ENCODE peak calls at places on chromosomes 11 and 22, in ten cellular contexts. One of them, this sample, is unnamed. For H3K4me1, the result is how much of the 10 kb centered on the place peaks cover.

GRCh38 chr22:22959147-22959827 is 71.7 kb downstream of the IGLL5 start:
- DNase-seq in aorta: peak
- DNase-seq in gastrocnemius medialis: peak
- DNase-seq in pancreas: peak
- DNase-seq in lung: peak
- DNase-seq in right atrium auricular region: peak
- DNase-seq in fibroblast of lung: peak
- DNase-seq in tibial artery: peak
- DNase-seq in PC-3: peak
- DNase-seq in GM23248: peak
- DNase-seq in this sample: peak

GRCh38 chr11:116219171-116219635 is 553.6 kb downstream of the BUD13 start:
- DNase-seq in aorta: no peak
- DNase-seq in gastrocnemius medialis: peak
- DNase-seq in pancreas: no peak
- DNase-seq in lung: no peak
- DNase-seq in right atrium auricular region: no peak
- DNase-seq in fibroblast of lung: peak
- DNase-seq in tibial artery: no peak
- DNase-seq in PC-3: no peak
- DNase-seq in GM23248: no peak
- DNase-seq in this sample: peak

GRCh38 chr22:20569059-20570058 is 61.9 kb downstream of the MED15 start:
- DNase-seq in aorta: peak
- DNase-seq in gastrocnemius medialis: peak
- DNase-seq in pancreas: peak
- DNase-seq in lung: peak
- DNase-seq in right atrium auricular region: peak
- DNase-seq in fibroblast of lung: peak
- DNase-seq in tibial artery: peak
- DNase-seq in PC-3: peak
- DNase-seq in GM23248: peak
- DNase-seq in this sample: peak

GRCh38 chr11:80104196-80104595 is 663.4 kb upstream of the TENM4 start:
- DNase-seq in aorta: no peak
- DNase-seq in gastrocnemius medialis: no peak
- DNase-seq in pancreas: no peak
- DNase-seq in lung: no peak
- DNase-seq in right atrium auricular region: no peak
- DNase-seq in fibroblast of lung: no peak
- DNase-seq in tibial artery: no peak
- DNase-seq in PC-3: no peak
- DNase-seq in GM23248: peak
- DNase-seq in this sample: no peak

GRCh38 chr22:37345863-37346514 is 63.7 kb downstream of the CYTH4 start:
- DNase-seq in aorta: no peak
- DNase-seq in gastrocnemius medialis: no peak
- DNase-seq in pancreas: no peak
- DNase-seq in lung: no peak
- DNase-seq in right atrium auricular region: no peak
- DNase-seq in fibroblast of lung: peak
- DNase-seq in tibial artery: no peak
- DNase-seq in PC-3: peak
- DNase-seq in GM23248: peak
- DNase-seq in this sample: no peak

GRCh38 chr22:28930357-28931007 is 47.1 kb downstream of the ZNRF3 start:
- DNase-seq in aorta: peak
- DNase-seq in gastrocnemius medialis: no peak
- DNase-seq in pancreas: no peak
- DNase-seq in lung: no peak
- DNase-seq in right atrium auricular region: no peak
- DNase-seq in fibroblast of lung: peak
- DNase-seq in tibial artery: no peak
- DNase-seq in PC-3: no peak
- DNase-seq in GM23248: no peak
- DNase-seq in this sample: peak

GRCh38 chr11:64834723-64835615 is 9.5 kb downstream of the CDC42BPG start:
- DNase-seq in aorta: no peak
- DNase-seq in gastrocnemius medialis: no peak
- DNase-seq in pancreas: peak
- DNase-seq in lung: peak
- DNase-seq in right atrium auricular region: no peak
- DNase-seq in fibroblast of lung: peak
- DNase-seq in tibial artery: no peak
- DNase-seq in PC-3: peak
- DNase-seq in GM23248: peak
- DNase-seq in this sample: no peak

GRCh38 chr22:49849161-49850020 is 4.3 kb upstream of the ZBED4 start:
- DNase-seq in aorta: peak
- DNase-seq in gastrocnemius medialis: no peak
- DNase-seq in pancreas: no peak
- DNase-seq in lung: no peak
- DNase-seq in right atrium auricular region: no peak
- DNase-seq in fibroblast of lung: no peak
- DNase-seq in tibial artery: no peak
- DNase-seq in PC-3: no peak
- DNase-seq in GM23248: no peak
- DNase-seq in this sample: no peak

GRCh38 chr11:59901306-59901705 is 22.7 kb downstream of the OOSP3 start:
- DNase-seq in aorta: no peak
- DNase-seq in gastrocnemius medialis: no peak
- DNase-seq in pancreas: no peak
- DNase-seq in lung: no peak
- DNase-seq in right atrium auricular region: no peak
- DNase-seq in fibroblast of lung: peak
- DNase-seq in tibial artery: no peak
- DNase-seq in PC-3: peak
- DNase-seq in GM23248: peak
- DNase-seq in this sample: no peak

GRCh38 chr22:45064313-45065268 is 54.8 kb upstream of the PHF21B start:
- DNase-seq in aorta: no peak
- DNase-seq in gastrocnemius medialis: no peak
- DNase-seq in pancreas: no peak
- DNase-seq in lung: no peak
- DNase-seq in right atrium auricular region: no peak
- DNase-seq in fibroblast of lung: peak
- DNase-seq in tibial artery: no peak
- DNase-seq in PC-3: peak
- DNase-seq in GM23248: peak
- DNase-seq in this sample: no peak

GRCh38 chr22:36235585-36235984 is 3.7 kb downstream of the APOL2 start:
- DNase-seq in aorta: no peak
- DNase-seq in gastrocnemius medialis: no peak
- DNase-seq in pancreas: no peak
- DNase-seq in lung: no peak
- DNase-seq in right atrium auricular region: no peak
- DNase-seq in fibroblast of lung: no peak
- DNase-seq in tibial artery: no peak
- DNase-seq in PC-3: no peak
- DNase-seq in GM23248: no peak
- DNase-seq in this sample: no peak
- H3K4me1 ChIP-seq in aorta: under half
- H3K4me1 ChIP-seq in gastrocnemius medialis: under half
- H3K4me1 ChIP-seq in pancreas: under half
- H3K4me1 ChIP-seq in lung: under half
- H3K4me1 ChIP-seq in right atrium auricular region: half or more
- H3K4me1 ChIP-seq in fibroblast of lung: under half
- H3K4me1 ChIP-seq in tibial artery: under half
- H3K4me1 ChIP-seq in PC-3: under half
- H3K4me1 ChIP-seq in GM23248: under half
- H3K4me1 ChIP-seq in this sample: under half

DNA sequence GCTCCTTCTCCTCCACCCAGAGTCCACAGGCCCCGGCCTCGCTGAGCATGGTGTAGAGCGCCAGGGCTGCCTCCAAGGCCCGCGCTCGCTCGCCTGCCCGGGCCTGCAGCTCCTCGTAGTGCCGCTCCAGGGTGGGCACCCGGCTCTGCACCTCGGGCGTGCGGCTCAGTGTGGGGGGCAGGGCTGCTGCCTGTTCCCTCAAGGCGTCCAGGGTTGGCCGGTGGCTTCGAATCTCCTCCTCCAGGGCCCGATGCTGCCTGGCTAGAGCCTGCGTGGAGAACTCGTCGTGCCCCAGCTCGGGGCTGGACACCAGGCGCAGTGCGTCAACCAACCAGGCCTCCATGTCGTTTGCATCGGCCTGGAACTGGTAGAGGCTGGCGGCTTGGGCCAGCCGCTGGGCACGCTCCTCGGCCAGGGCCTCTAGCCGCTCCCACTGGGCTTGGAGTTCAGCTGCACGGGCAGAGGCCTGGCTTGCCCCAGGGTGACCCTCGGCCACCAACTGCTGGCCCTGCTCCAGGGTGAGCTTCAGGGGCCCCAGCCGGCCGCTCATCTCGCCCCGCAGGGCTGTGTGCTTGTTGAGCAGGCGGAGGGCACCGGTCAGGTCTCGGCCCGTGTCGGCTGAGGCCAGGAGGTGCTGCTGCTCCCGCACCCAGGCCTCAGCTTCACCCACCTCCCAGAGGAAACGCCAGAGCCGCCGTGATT is 24.2 kb downstream of the SPTBN2 start:
- DNase-seq in aorta: no peak
- DNase-seq in gastrocnemius medialis: no peak
- DNase-seq in pancreas: no peak
- DNase-seq in lung: no peak
- DNase-seq in right atrium auricular region: no peak
- DNase-seq in fibroblast of lung: no peak
- DNase-seq in tibial artery: no peak
- DNase-seq in PC-3: no peak
- DNase-seq in GM23248: no peak
- DNase-seq in this sample: no peak
- H3K4me1 ChIP-seq in aorta: under half
- H3K4me1 ChIP-seq in gastrocnemius medialis: under half
- H3K4me1 ChIP-seq in pancreas: under half
- H3K4me1 ChIP-seq in lung: under half
- H3K4me1 ChIP-seq in right atrium auricular region: under half
- H3K4me1 ChIP-seq in fibroblast of lung: under half
- H3K4me1 ChIP-seq in tibial artery: under half
- H3K4me1 ChIP-seq in PC-3: under half
- H3K4me1 ChIP-seq in GM23248: under half
- H3K4me1 ChIP-seq in this sample: under half

GRCh38 chr11:1035577-1036283 is 788 bp downstream of the MUC6 start:
- DNase-seq in aorta: no peak
- DNase-seq in gastrocnemius medialis: no peak
- DNase-seq in pancreas: no peak
- DNase-seq in lung: no peak
- DNase-seq in right atrium auricular region: no peak
- DNase-seq in fibroblast of lung: no peak
- DNase-seq in tibial artery: no peak
- DNase-seq in PC-3: no peak
- DNase-seq in GM23248: no peak
- DNase-seq in this sample: no peak

GRCh38 chr11:1036303-1036923 is at the start of gene MUC6:
- DNase-seq in aorta: no peak
- DNase-seq in gastrocnemius medialis: no peak
- DNase-seq in pancreas: peak
- DNase-seq in lung: no peak
- DNase-seq in right atrium auricular region: no peak
- DNase-seq in fibroblast of lung: no peak
- DNase-seq in tibial artery: no peak
- DNase-seq in PC-3: no peak
- DNase-seq in GM23248: no peak
- DNase-seq in this sample: no peak

GRCh38 chr11:1033016-1033798 is 3.3 kb downstream of the MUC6 start:
- DNase-seq in aorta: no peak
- DNase-seq in gastrocnemius medialis: no peak
- DNase-seq in pancreas: peak
- DNase-seq in lung: no peak
- DNase-seq in right atrium auricular region: no peak
- DNase-seq in fibroblast of lung: no peak
- DNase-seq in tibial artery: no peak
- DNase-seq in PC-3: no peak
- DNase-seq in GM23248: no peak
- DNase-seq in this sample: no peak

GRCh38 chr11:1034001-1034400 is 2.5 kb downstream of the MUC6 start:
- DNase-seq in aorta: no peak
- DNase-seq in gastrocnemius medialis: no peak
- DNase-seq in pancreas: peak
- DNase-seq in lung: no peak
- DNase-seq in right atrium auricular region: no peak
- DNase-seq in fibroblast of lung: no peak
- DNase-seq in tibial artery: no peak
- DNase-seq in PC-3: no peak
- DNase-seq in GM23248: peak
- DNase-seq in this sample: no peak

DNA sequence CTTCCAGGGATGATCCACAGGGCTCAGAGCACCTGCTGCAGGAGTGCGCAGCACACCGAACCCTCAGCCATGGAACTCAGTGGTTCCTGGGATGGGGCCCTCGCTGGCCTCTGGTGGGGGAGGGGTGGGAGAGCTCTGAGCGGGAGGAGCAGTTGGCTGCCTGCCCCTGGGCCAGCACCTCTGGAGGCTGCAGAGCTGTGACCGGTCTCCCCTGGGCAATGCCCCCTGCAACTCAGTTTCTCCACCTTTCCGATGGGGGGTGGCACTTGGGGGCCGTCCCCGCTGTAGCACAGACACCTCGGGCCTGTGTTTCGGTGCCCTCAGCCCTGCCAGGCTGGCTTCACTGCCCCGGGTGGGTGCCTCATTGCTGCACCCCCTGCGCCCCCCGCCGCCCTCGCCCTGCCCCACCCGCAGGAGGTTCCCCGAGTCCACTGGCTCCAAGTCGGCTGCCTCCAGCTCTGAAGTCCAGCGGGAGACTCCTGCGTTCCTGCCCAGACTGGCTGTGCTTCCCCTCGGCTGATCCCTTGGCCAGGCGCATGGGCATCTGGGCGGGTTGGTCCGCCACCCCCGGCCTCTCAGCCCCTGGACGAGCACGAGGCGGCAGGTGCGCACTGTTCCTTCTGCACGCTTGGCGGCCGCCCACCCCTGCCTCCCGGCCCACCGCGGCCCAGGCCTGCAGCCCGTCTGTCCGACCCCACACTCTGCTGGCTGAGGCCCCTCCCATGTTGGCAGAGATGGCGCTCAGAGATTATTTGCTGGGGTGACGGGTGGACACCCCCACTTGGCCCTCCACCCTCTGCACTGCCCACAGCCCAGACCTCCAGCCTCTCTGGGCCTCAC is 1.8 kb downstream of the MUC6 start:
- DNase-seq in aorta: no peak
- DNase-seq in gastrocnemius medialis: no peak
- DNase-seq in pancreas: peak
- DNase-seq in lung: no peak
- DNase-seq in right atrium auricular region: no peak
- DNase-seq in fibroblast of lung: no peak
- DNase-seq in tibial artery: no peak
- DNase-seq in PC-3: no peak
- DNase-seq in GM23248: no peak
- DNase-seq in this sample: no peak
- H3K4me1 ChIP-seq in aorta: under half
- H3K4me1 ChIP-seq in gastrocnemius medialis: under half
- H3K4me1 ChIP-seq in pancreas: under half
- H3K4me1 ChIP-seq in lung: under half
- H3K4me1 ChIP-seq in right atrium auricular region: under half
- H3K4me1 ChIP-seq in fibroblast of lung: under half
- H3K4me1 ChIP-seq in tibial artery: under half
- H3K4me1 ChIP-seq in PC-3: under half
- H3K4me1 ChIP-seq in GM23248: under half
- H3K4me1 ChIP-seq in this sample: under half

DNA sequence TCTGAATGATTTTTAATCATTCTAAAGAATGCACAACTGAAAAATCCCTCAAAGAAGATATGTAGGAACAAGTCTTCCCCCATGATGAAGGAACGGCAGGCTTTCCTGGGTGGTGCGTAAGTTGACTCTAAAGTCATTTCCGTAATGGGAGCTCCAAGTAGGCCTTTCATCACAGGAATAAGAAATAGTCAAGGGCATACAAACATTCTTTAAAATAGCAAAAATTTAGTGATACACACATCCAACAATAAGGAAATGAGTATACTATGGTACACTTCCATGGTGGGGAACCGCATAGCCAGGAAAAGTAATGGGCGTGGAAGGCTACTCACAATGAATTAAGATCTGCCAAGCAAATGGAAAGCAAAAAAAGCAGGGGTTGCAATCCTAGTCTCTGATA is 10.7 kb downstream of the CD59 start:
- DNase-seq in aorta: no peak
- DNase-seq in gastrocnemius medialis: no peak
- DNase-seq in pancreas: no peak
- DNase-seq in lung: no peak
- DNase-seq in right atrium auricular region: no peak
- DNase-seq in fibroblast of lung: no peak
- DNase-seq in tibial artery: no peak
- DNase-seq in PC-3: no peak
- DNase-seq in GM23248: no peak
- DNase-seq in this sample: no peak
- H3K4me1 ChIP-seq in aorta: under half
- H3K4me1 ChIP-seq in gastrocnemius medialis: half or more
- H3K4me1 ChIP-seq in pancreas: under half
- H3K4me1 ChIP-seq in lung: under half
- H3K4me1 ChIP-seq in right atrium auricular region: half or more
- H3K4me1 ChIP-seq in fibroblast of lung: under half
- H3K4me1 ChIP-seq in tibial artery: under half
- H3K4me1 ChIP-seq in PC-3: half or more
- H3K4me1 ChIP-seq in GM23248: half or more
- H3K4me1 ChIP-seq in this sample: under half

This sample was measured in thyroid gland.